ENCODE peak calls at places on chromosome 21, in seven cellular contexts. C is CD8-positive, alpha-beta memory T cell; J is psoas muscle; U is uterus; R is endothelial cell of umbilical vein; Z is tibial artery; B is CD8-positive, alpha-beta T cell. K is an unnamed sample.

GRCh38 chr21:43347864-43348766 is 78.8 kb downstream of the SIK1 start:
- DNase-seq in J (no peak), C (no peak), B (no peak), Z (no peak), R (no peak), U (no peak), K (no peak)

GRCh38 chr21:27408826-27409225 is 441.9 kb upstream of the ADAMTS5 start:
- DNase-seq in R (no peak), C (no peak), B (no peak), U (no peak), Z (no peak), J (no peak), K (no peak)

GRCh38 chr21:41210405-41211040 is 42.6 kb downstream of the BACE2 start:
- DNase-seq in R (no peak), B (no peak), Z (no peak), U (no peak), C (no peak), J (no peak), K (no peak)

GRCh38 chr21:37381883-37382585 is 15.5 kb downstream of the DYRK1A start:
- DNase-seq in U (no peak), B (no peak), Z (no peak), R (no peak), J (no peak), C (no peak), K (no peak)

GRCh38 chr21:41769521-41769920 is 2.7 kb upstream of the RIPK4 start:
- DNase-seq in Z (peak; percentile 53), B (no peak), R (no peak), U (no peak), C (no peak), J (no peak), K (no peak)

GRCh38 chr21:41429305-41429704 is 3.3 kb downstream of the MX1 start:
- DNase-seq in Z (no peak), U (no peak), R (no peak), C (no peak), J (no peak), B (no peak), K (no peak)

GRCh38 chr21:41677671-41678015 is 89.2 kb downstream of the RIPK4 start:
- DNase-seq in B (no peak), U (no peak), J (no peak), Z (peak; percentile 25), C (no peak), R (no peak), K (no peak)

GRCh38 chr21:36183144-36183795 is 26.6 kb downstream of the DOP1B start:
- DNase-seq in R (no peak), B (no peak), J (peak; percentile 14), C (no peak), U (no peak), Z (no peak), K (no peak)

GRCh38 chr21:44349847-44350772 is 3.3 kb upstream of the TRPM2 start:
- DNase-seq in R (no peak), J (no peak), Z (no peak), B (no peak), C (no peak), U (no peak), K (no peak)

GRCh38 chr21:41815652-41816582 is 49.1 kb upstream of the RIPK4 start:
- DNase-seq in C (no peak), U (no peak), Z (no peak), R (no peak), J (no peak), B (no peak), K (no peak)

GRCh38 chr21:21751286-21751685 is 753.1 kb downstream of the NCAM2 start:
- DNase-seq in Z (no peak), J (no peak), C (no peak), R (no peak), U (no peak), B (no peak), K (no peak)

GRCh38 chr21:38815060-38815405 is 9.3 kb downstream of the ETS2 start:
- DNase-seq in B (no peak), Z (no peak), U (no peak), J (no peak), R (no peak), C (no peak), K (no peak)

GRCh38 chr21:37670883-37671282 is 245.4 kb downstream of the KCNJ6 start:
- DNase-seq in U (no peak), J (no peak), B (no peak), C (no peak), R (peak; percentile 43), Z (no peak), K (no peak)

GRCh38 chr21:16159213-16159970 is 429.6 kb downstream of the USP25 start:
- DNase-seq in Z (no peak), C (no peak), U (no peak), J (no peak), R (no peak), B (no peak), K (no peak)

GRCh38 chr21:29674343-29674742 is 265.5 kb downstream of the GRIK1 start:
- DNase-seq in Z (no peak), J (no peak), R (no peak), B (no peak), C (no peak), U (no peak), K (no peak)

GRCh38 chr21:43716376-43717165 is 2.4 kb upstream of the PDXK start:
- DNase-seq in B (no peak), C (no peak), R (no peak), U (no peak), J (peak; percentile 44), Z (no peak), K (no peak)

DNA sequence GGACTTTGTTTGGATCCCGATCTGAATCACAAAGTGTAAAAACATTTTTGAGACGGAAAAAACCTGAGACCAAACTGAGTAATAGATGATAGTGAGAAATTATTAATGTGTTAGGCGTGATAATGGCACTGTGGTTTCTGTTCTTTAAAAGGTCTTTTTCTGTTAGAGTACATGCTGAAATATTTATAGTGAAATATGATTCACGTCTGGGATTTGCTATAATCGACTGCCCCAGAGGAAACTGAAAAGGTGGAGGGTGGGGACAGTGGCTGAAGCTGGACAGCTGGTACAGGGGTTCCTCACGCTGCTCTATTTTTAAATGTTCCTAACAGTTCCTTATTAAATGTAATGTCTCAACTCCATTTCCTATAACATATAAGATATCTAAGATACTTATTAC is 11.2 kb downstream of the URB1 start:
- DNase-seq in J (no peak), B (no peak), R (no peak), Z (no peak), U (no peak), C (no peak), K (no peak)
- H3K27ac ChIP-seq in J (no peak overlapping the region), B (no peak overlapping the region), R (no peak overlapping the region), Z (peak overlapping the region; percentile 49), U (peak overlapping the region; percentile 99), C (no peak overlapping the region), K (peak overlapping the region; percentile 28)

GRCh38 chr21:39934895-39935294 is 67.7 kb downstream of the PCP4 start:
- DNase-seq in B (no peak), R (no peak), J (no peak), Z (no peak), U (no peak), C (no peak), K (no peak)
- H3K9me3 ChIP-seq in B (no peaks in the 10 kb centered on the region), R (peaks cover 6% of the 10 kb centered on the region), J (no peaks in the 10 kb centered on the region), Z (no peaks in the 10 kb centered on the region), U (no peaks in the 10 kb centered on the region), C (no peaks in the 10 kb centered on the region), K (peaks cover 8% of the 10 kb centered on the region)

DNA sequence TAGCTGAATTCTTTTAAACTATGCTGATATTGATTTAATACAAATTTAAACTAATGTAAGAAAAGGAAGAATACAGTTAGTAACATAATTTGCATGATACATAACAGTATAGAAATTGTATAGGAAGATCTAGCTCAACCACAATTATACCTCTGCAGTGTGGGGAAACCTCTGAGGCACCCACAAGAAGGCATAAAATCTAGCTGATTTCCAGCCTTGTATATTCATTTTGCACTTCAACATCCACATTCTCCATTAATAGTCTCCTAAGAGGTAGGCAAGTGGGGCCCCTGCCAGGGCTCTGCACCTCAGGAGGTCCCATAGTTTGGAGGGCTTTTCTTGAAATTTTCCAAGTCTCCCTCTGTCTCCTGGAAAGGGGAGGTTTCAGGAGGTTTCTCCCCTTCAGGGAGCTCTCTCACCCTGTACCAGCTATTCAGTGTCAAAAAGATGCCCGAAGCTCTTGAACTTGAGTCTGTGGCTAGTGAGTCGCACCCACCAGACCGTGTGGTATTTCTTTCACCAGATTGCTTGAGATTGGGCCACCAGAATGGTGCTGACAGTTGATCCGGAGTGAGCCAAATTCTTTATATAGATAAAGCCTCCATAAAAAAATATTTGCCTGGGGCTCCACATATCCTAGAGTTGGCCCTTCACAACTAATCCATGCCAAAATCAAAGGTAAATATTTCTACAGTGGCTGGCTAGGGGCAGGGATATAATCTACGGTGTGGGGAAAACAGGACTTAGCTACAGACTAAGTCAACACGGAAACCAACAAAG is 108.2 kb downstream of the TIAM1 start:
- DNase-seq in Z (no peak), C (no peak), R (no peak), J (no peak), U (no peak), B (no peak), K (no peak)
- H3K27ac ChIP-seq in Z (no peak overlapping the region), C (no peak overlapping the region), R (no peak overlapping the region), J (no peak overlapping the region), U (no peak overlapping the region), B (no peak overlapping the region), K (no peak overlapping the region)

DNA sequence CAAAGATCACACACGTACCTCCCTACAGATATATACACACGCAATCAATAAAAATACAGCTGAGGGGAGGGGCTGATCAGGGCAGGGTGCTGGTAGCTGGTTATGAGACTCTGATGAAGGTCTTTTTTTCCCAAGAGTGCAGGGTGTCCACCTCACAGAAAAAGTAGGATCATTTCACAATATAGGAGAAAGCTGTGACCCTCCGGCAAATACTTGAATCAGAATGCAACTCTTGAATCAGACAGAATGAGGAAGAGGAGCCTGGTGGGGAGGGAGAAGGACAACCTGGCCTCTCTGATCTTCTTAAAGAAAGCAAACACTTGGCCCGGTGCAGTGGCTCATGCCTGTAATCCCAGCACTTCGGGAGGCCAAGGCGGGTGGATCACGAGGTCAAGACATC is 269.3 kb downstream of the PCP4 start:
- DNase-seq in B (no peak), R (no peak), C (no peak), J (no peak), U (no peak), Z (no peak), K (no peak)
- H3K9me3 ChIP-seq in B (no peaks in the 10 kb centered on the region), R (peaks cover 5% of the 10 kb centered on the region), C (no peaks in the 10 kb centered on the region), J (no peaks in the 10 kb centered on the region), U (no peaks in the 10 kb centered on the region), Z (no peaks in the 10 kb centered on the region), K (peaks cover 5% of the 10 kb centered on the region)

GRCh38 chr21:46250146-46250725 is 21.7 kb upstream of the LSS start:
- DNase-seq in J (no peak), B (no peak), Z (no peak), R (no peak), C (no peak), U (no peak), K (no peak)
- H3K27ac ChIP-seq in J (peak overlapping the region; percentile 74), B (no peak overlapping the region), Z (no peak overlapping the region), R (no peak overlapping the region), C (no peak overlapping the region), U (no peak overlapping the region), K (peak overlapping the region; percentile 30)

GRCh38 chr21:9763807-9764206 is 757.6 kb upstream of the TPTE start:
- DNase-seq in B (no peak), J (no peak), C (no peak), R (no peak), U (no peak), Z (no peak), K (no peak)
- H3K9me3 ChIP-seq in B (peaks cover 10% of the 10 kb centered on the region), J (peaks cover 3% of the 10 kb centered on the region), C (no peaks in the 10 kb centered on the region), R (peaks cover 39% of the 10 kb centered on the region), U (no peaks in the 10 kb centered on the region), Z (peaks cover 20% of the 10 kb centered on the region), K (peaks cover 32% of the 10 kb centered on the region)

K was measured in left ventricle myocardium inferior.